ENCODE peak calls at places on chromosomes 7 and 10, in six cellular contexts. D, N, W, T, J and V are unnamed samples.

GRCh38 chr10:132815161-132815857 is 29.4 kb upstream of the NKX6-2 start:
- DNase-seq in D (no peak), N (no peak), W (no peak), T (no peak), J (no peak), V (no peak)

GRCh38 chr7:21910253-21910652 is 35.4 kb downstream of the CDCA7L start:
- DNase-seq in D (no peak), N (no peak), W (no peak), T (no peak), J (no peak), V (no peak)

GRCh38 chr7:93442478-93443224 is 131.9 kb downstream of the CALCR start:
- DNase-seq in D (peak), N (no peak), W (no peak), T (peak), J (peak), V (no peak)

GRCh38 chr10:113958631-113959382 is 84.9 kb upstream of the ADRB1 start:
- DNase-seq in D (peak), N (peak), W (peak), T (peak), J (peak), V (peak)

GRCh38 chr7:134367956-134368749 is 51.4 kb upstream of the SLC35B4 start:
- DNase-seq in D (peak), N (no peak), W (no peak), T (no peak), J (no peak), V (no peak)

GRCh38 chr7:8435597-8436243 is 2.3 kb downstream of the NXPH1 start:
- DNase-seq in D (no peak), N (no peak), W (no peak), T (no peak), J (no peak), V (no peak)

GRCh38 chr7:31633894-31634494 is 53.0 kb upstream of the PPP1R17 start:
- DNase-seq in D (peak), N (peak), W (peak), T (peak), J (peak), V (peak)

GRCh38 chr10:84523509-84523908 is 195.1 kb downstream of the CCSER2 start:
- DNase-seq in D (peak), N (no peak), W (no peak), T (peak), J (peak), V (no peak)

GRCh38 chr10:132684164-132684891 is 101.6 kb downstream of the NKX6-2 start:
- DNase-seq in D (peak), N (no peak), W (no peak), T (peak), J (no peak), V (no peak)

GRCh38 chr7:98395481-98395880 is 5.4 kb downstream of the BAIAP2L1 start:
- DNase-seq in D (no peak), N (no peak), W (no peak), T (no peak), J (no peak), V (no peak)

GRCh38 chr7:149422065-149422913 is 38.6 kb downstream of the ZNF777 start:
- DNase-seq in D (peak), N (no peak), W (peak), T (peak), J (peak), V (no peak)

GRCh38 chr7:138245682-138246081 is 169.4 kb downstream of the AKR1D1 start:
- DNase-seq in D (no peak), N (no peak), W (no peak), T (peak), J (no peak), V (no peak)

GRCh38 chr10:624605-625334 is 64.7 kb downstream of the DIP2C start:
- DNase-seq in D (peak), N (peak), W (peak), T (peak), J (no peak), V (peak)

GRCh38 chr7:87370660-87371180 is 25.3 kb downstream of the CROT start:
- DNase-seq in D (peak), N (no peak), W (no peak), T (peak), J (no peak), V (no peak)

GRCh38 chr7:137343483-137343841 is at the start of gene PTN:
- DNase-seq in D (peak), N (peak), W (peak), T (peak), J (no peak), V (no peak)

GRCh38 chr10:34768261-34768971 is 46.7 kb downstream of the PARD3 start:
- DNase-seq in D (peak), N (no peak), W (peak), T (peak), J (peak), V (no peak)

GRCh38 chr7:157011333-157012112 is 1.1 kb upstream of the MNX1 start:
- DNase-seq in D (no peak), N (no peak), W (no peak), T (no peak), J (no peak), V (no peak)

GRCh38 chr10:28349892-28350291 is 47.0 kb upstream of the MPP7 start:
- DNase-seq in D (no peak), N (no peak), W (no peak), T (no peak), J (no peak), V (no peak)

DNA sequence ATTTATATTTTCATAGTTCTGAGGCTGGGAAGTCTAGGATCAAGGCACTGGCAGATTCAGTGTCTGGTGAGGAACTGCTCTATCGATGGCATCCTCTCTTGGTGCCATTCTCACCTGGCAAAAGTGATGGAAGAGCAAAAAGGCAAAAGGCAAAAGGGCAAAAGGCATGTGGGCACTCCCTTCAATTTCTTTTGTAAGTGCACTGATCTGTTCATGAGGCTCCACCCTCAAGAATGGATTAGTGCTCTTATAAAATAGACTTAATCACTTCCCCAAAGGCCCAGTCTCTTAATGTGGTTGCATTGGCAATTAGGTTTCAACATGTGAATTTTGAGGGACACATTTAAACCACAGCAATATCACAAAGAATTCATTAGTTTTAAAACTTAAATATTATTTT is 16.1 kb downstream of the TAS2R60 start:
- DNase-seq in D (no peak), N (no peak), W (no peak), T (no peak), J (no peak), V (no peak)
- H3K4me3 ChIP-seq in D (no peak), N (no peak), W (no peak), T (no peak), J (no peak), V (no peak)

GRCh38 chr7:154640266-154640865 is 362.6 kb downstream of the PAXIP1 start:
- DNase-seq in D (no peak), N (no peak), W (no peak), T (no peak), J (no peak), V (no peak)
- TF ChIP-seq CTCF in D (no peak), N (no peak), W (no peak), T (no peak), J (no peak), V (no peak)

GRCh38 chr10:90919683-90920574 is 958 bp downstream of the ANKRD1 start:
- DNase-seq in D (no peak), N (no peak), W (no peak), T (no peak), J (no peak), V (no peak)

GRCh38 chr10:90923111-90923731 is 2.3 kb upstream of the ANKRD1 start:
- DNase-seq in D (no peak), N (no peak), W (no peak), T (no peak), J (no peak), V (no peak)

GRCh38 chr10:90921906-90922305 is 1.0 kb upstream of the ANKRD1 start:
- DNase-seq in D (no peak), N (no peak), W (no peak), T (no peak), J (no peak), V (no peak)

GRCh38 chr10:90917968-90918318 is 2.9 kb downstream of the ANKRD1 start:
- DNase-seq in D (no peak), N (no peak), W (no peak), T (no peak), J (no peak), V (no peak)

DNA sequence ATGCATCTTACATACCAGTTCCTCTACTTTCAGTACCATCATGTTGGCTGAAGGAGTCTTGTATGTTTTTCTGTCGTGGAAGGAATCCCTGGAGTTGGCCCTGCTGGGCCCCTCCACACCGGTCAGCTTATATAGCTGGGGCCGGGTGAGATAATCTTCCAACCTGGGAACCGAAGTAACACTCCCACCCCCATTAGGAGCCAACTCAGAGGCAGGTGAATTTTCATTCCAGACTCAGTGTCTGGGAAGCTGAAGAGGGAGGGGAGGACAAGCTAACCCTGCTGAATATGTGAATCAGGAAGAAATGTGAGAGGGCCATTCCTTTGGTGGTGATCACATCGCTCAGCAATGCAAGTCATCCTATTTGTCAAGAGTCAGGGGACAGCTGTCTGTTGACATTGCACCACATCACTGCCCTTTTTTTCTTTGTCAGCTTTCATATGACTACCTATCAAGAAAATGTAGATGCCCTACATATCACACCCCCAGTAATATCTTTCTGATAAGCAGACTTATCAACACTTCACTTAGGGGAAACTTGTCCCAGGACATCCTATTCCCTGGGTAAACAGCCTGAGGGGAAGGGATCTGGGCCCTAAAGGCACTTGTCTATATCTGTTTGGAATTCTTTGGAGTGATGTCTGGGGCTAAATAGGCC is at the start of gene ANKRD1:
- DNase-seq in D (peak), N (peak), W (peak), T (peak), J (no peak), V (peak)
- H3K4me3 ChIP-seq in D (no peak), N (no peak), W (no peak), T (peak), J (no peak), V (peak)

GRCh38 chr10:70481831-70482530 is 3.4 kb downstream of the PALD1 start:
- DNase-seq in D (peak), N (no peak), W (no peak), T (no peak), J (no peak), V (no peak)
- TF ChIP-seq CTCF in D (no peak), N (no peak), W (no peak), T (no peak), J (no peak), V (no peak)

GRCh38 chr10:124650263-124650662 is 93.9 kb downstream of the FAM53B start:
- DNase-seq in D (no peak), N (no peak), W (no peak), T (no peak), J (no peak), V (no peak)
- H3K4me3 ChIP-seq in D (no peak), N (no peak), W (no peak), T (no peak), J (no peak), V (no peak)

DNA sequence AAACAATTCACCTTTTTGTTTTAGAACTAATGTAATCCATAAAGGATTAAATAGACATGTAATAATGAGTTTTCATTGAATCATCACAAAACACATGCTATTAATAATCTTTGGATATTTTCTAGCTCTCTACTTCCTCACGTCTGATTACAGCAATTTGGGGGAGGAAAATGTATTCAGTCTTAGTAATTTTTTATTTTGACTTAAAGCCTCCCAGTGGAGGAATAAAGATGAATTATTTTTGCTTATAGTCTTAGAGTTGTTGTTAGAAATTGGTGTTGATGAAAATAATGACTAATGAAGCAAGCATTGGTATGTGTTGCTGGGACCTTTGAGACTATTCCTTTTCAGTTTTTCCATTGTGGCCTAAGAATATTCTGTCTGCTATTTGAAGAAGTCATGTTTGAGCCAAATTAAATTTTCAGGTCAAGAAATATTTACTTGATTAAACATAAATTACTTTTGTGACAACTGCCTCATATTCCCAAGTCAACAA is 89.8 kb downstream of the ST7 start:
- DNase-seq in D (no peak), N (no peak), W (no peak), T (no peak), J (no peak), V (no peak)
- TF ChIP-seq CTCF in D (no peak), N (no peak), W (no peak), T (no peak), J (no peak), V (no peak)

GRCh38 chr10:120789292-120789691 is 61.9 kb upstream of the WDR11 start:
- DNase-seq in D (no peak), N (no peak), W (no peak), T (no peak), J (no peak), V (peak)

GRCh38 chr10:120783098-120783497 is 68.1 kb upstream of the WDR11 start:
- DNase-seq in D (no peak), N (no peak), W (no peak), T (no peak), J (no peak), V (no peak)

GRCh38 chr10:120782336-120782735 is 68.8 kb upstream of the WDR11 start:
- DNase-seq in D (no peak), N (no peak), W (no peak), T (no peak), J (no peak), V (no peak)

GRCh38 chr10:120788756-120789155 is 62.4 kb upstream of the WDR11 start:
- DNase-seq in D (no peak), N (no peak), W (no peak), T (no peak), J (no peak), V (peak)

DNA sequence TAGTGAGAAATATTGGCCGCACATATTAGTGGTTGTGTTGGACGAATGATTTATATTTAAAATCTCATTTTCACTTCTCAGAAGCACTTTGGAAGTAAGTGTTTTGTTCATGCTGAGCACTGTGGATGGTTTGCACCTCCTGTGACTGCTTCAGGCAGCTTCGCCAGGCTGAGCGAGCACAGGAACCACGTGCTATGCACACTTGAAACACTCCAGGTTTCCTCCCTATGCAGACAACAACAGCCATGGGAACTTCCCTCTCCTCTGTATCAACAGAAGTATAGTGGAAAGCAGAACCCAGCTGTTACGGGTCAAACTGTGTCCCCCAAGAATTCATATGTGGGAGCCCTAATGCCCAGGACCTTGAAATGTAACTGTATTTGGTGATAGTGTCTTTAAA is 67.3 kb upstream of the WDR11 start:
- DNase-seq in D (no peak), N (no peak), W (no peak), T (no peak), J (no peak), V (no peak)
- H3K4me3 ChIP-seq in D (no peak), N (no peak), W (no peak), T (no peak), J (no peak), V (no peak)

GRCh38 chr10:124125305-124126116 is 32.1 kb upstream of the CHST15 start:
- DNase-seq in D (peak), N (peak), W (no peak), T (peak), J (no peak), V (no peak)
- TF ChIP-seq CTCF in D (no peak), N (peak), W (peak), T (peak), J (no peak), V (peak)

GRCh38 chr10:97683556-97684357 is 3.3 kb downstream of the AVPI1 start:
- DNase-seq in D (peak), N (no peak), W (no peak), T (peak), J (peak), V (no peak)
- H3K4me3 ChIP-seq in D (peak), N (peak), W (no peak), T (peak), J (peak), V (peak)